ENCODE peak calls at places on chromosomes 4 and X, in five cellular contexts. Y is CD8-positive, alpha-beta T cell; S is astrocyte; V is GM23248; N is brain microvascular endothelial cell. K is an unnamed sample.

GRCh38 chr4:91243132-91243531 is 1060.6 kb upstream of the GRID2 start:
- DNase-seq in S (no peak), V (no peak), N (no peak), Y (no peak), K (no peak)

GRCh38 chr4:13413719-13414437 is 70.3 kb downstream of the RAB28 start:
- DNase-seq in Y (no peak), N (no peak), S (peak), V (peak), K (no peak)

GRCh38 chrX:97820170-97820569 is 936.5 kb downstream of the RPA4 start:
- DNase-seq in Y (no peak), V (no peak), S (no peak), N (no peak), K (no peak)

GRCh38 chr4:72899214-72899613 is 170.3 kb downstream of the COX18 start:
- DNase-seq in S (peak), V (no peak), N (no peak), Y (no peak), K (no peak)

GRCh38 chr4:83285022-83285387 is 407 bp upstream of the COQ2 start:
- DNase-seq in S (peak), N (peak), V (peak), Y (no peak), K (no peak)

GRCh38 chr4:13627185-13627605 is 330 bp downstream of the BOD1L1 start:
- DNase-seq in N (no peak), Y (no peak), V (no peak), S (no peak), K (no peak)

GRCh38 chr4:17981063-17981462 is 40.5 kb downstream of the LCORL start:
- DNase-seq in N (no peak), S (no peak), V (peak), Y (no peak), K (no peak)

GRCh38 chrX:102978594-102978993 is 41.5 kb downstream of the RAB40AL start:
- DNase-seq in V (no peak), S (no peak), Y (no peak), N (no peak), K (no peak)

GRCh38 chr4:122131562-122132157 is 20.5 kb upstream of the BLTP1 start:
- DNase-seq in N (no peak), V (no peak), S (no peak), Y (no peak), K (no peak)

GRCh38 chr4:1406946-1407656 is 859 bp upstream of the NKX1-1 start:
- DNase-seq in Y (no peak), V (no peak), N (no peak), S (no peak), K (no peak)

GRCh38 chrX:39309721-39310152 is 508.5 kb downstream of the MID1IP1 start:
- DNase-seq in S (peak), V (no peak), N (peak), Y (peak), K (no peak)

GRCh38 chr4:22978656-22979055 is 285.9 kb downstream of the GBA3 start:
- DNase-seq in Y (no peak), S (no peak), V (no peak), N (no peak), K (no peak)

GRCh38 chr4:146548443-146548842 is 26.7 kb upstream of the SLC10A7 start:
- DNase-seq in Y (no peak), S (no peak), N (no peak), V (no peak), K (no peak)

GRCh38 chr4:36551697-36552214 is 270.3 kb downstream of the DTHD1 start:
- DNase-seq in N (no peak), S (no peak), Y (no peak), V (no peak), K (no peak)

GRCh38 chrX:101485212-101486064 is at the start of gene ARMCX4:
- DNase-seq in V (peak), Y (peak), S (peak), N (peak), K (peak)

GRCh38 chr4:3668825-3669552 is 97.2 kb upstream of the ADRA2C start:
- DNase-seq in Y (no peak), N (no peak), V (no peak), S (no peak), K (no peak)
- H3K27ac ChIP-seq in Y (no peak), N (no peak), V (no peak), S (no peak), K (no peak)

DNA sequence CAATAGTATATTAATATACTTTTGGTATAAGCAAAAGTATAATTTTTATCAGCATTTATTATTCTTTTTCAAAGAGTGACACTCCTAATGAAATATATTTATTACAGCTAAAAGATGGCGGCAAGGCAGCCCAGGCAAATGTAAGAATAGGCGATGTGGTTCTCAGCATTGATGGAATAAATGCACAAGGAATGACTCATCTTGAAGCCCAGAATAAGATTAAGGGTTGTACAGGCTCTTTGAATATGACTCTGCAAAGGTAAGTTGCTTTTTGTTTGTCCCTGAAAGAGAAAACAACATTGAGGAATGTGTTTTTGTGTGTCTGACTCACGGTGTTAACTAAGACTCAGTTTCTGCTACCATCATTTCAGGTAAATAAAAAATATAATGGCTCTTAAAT is 71.9 kb downstream of the PDLIM5 start:
- DNase-seq in N (peak), Y (no peak), V (peak), S (peak), K (no peak)
- H3K27ac ChIP-seq in N (peak), Y (no peak), V (peak), S (peak), K (no peak)

DNA sequence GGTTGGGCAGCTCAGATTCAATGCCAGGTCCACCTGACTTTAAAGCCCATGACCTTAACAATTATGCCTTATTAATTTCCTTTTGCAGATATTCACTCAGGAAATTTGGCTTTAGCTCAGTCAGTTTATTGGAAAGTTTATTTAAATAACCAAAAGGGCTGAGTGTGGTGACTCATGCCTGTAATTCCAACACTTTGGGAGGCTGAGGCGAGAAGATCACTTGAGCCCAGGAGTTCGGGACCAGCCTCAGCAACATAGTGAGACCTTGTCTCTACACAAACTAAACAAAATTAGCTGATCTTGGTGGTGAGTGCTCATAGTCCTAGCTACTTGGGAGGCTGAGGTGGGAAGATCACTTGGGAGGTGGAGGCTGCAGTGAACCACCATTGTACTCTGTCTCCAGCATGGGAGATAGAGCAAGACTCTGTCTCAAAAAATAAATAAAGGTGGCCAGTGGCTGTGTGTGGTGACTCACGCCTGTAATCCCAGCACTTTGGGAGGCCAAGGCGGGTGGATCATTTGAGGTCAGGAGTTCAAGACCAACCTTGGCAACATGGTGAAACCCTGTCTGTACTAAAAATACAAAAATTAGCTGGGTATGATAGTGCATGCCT is 43.3 kb downstream of the RHOH start:
- DNase-seq in V (peak), Y (no peak), S (no peak), N (no peak), K (no peak)
- H3K27ac ChIP-seq in V (no peak), Y (no peak), S (no peak), N (no peak), K (no peak)

GRCh38 chrX:47751670-47752069 is 85.0 kb upstream of the ZNF81 start:
- DNase-seq in S (no peak), Y (peak), N (no peak), V (peak), K (no peak)

GRCh38 chrX:47752685-47753084 is 84.0 kb upstream of the ZNF81 start:
- DNase-seq in N (no peak), Y (no peak), S (no peak), V (no peak), K (no peak)

GRCh38 chrX:47746446-47746845 is 87.5 kb upstream of the UXT start:
- DNase-seq in V (no peak), Y (no peak), S (no peak), N (no peak), K (no peak)

GRCh38 chrX:47748576-47748975 is 88.1 kb upstream of the ZNF81 start:
- DNase-seq in S (no peak), Y (no peak), V (peak), N (no peak), K (no peak)

DNA sequence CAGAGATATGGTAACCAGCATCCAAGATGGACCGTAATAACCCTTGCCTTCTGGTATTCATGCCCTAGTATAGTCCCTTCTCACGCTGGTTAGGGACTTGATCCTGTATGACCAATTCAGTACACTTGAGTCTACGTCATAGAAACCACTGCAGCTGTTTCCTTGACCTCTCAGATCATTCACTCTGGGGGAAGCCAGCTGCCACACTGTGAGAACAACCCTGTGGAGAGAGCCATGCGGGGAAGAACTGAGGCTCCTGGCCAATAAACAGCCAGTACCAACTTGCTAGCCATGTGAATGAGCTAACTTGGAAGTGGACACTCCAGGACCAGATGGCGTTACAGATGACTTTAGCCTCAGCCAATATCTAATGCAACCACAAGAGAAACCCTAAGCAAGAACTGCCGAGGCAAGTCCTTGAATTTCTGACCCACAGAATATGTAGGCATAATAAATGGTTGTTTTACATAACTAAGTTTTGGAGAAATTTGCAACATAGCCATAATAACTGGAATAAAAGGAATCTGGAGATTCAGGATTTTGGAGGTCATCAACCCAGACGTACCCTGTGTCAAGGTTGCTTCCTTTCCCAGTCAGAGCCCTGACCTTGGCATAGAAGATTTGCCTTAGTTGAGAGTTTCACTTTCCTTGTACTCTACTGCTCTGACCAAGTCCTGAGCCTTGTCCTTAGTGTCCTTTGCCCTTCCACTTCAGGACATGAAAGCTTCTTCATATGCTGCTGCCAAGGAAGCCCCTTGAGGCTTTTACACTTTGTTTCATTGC is 87.3 kb upstream of the ZNF81 start:
- DNase-seq in S (peak), Y (no peak), N (peak), V (peak), K (no peak)
- H3K27ac ChIP-seq in S (no peak), Y (no peak), N (no peak), V (no peak), K (no peak)

GRCh38 chrX:152959626-152960025 is 34.3 kb downstream of the PNMA5 start:
- DNase-seq in N (no peak), S (no peak), V (no peak), Y (no peak), K (no peak)

GRCh38 chrX:152958047-152958446 is 35.9 kb downstream of the PNMA5 start:
- DNase-seq in V (peak), N (no peak), S (peak), Y (no peak), K (no peak)

GRCh38 chrX:152960115-152960514 is 33.8 kb downstream of the PNMA5 start:
- DNase-seq in S (no peak), V (peak), N (no peak), Y (no peak), K (no peak)

GRCh38 chrX:152958524-152959465 is 35.1 kb downstream of the PNMA5 start:
- DNase-seq in N (peak), S (peak), V (peak), Y (peak), K (peak)
- H3K27ac ChIP-seq in N (peak), S (peak), V (peak), Y (peak), K (peak)

K was measured in substantia nigra.